ENCODE peak calls at places on chromosomes 13 and 19, in four cellular contexts. One of them, this sample, is unnamed.

GRCh38 chr19:288911-289310 is 2.3 kb downstream of the PLPP2 start:
- DNase-seq in iris pigment epithelial cell: no peak
- DNase-seq in stromal cell of bone marrow: no peak
- DNase-seq in Right ventricle myocardium inferior: peak; percentile 66
- DNase-seq in this sample: peak; percentile 25

GRCh38 chr13:51002736-51003135 is 93.1 kb downstream of the RNASEH2B start:
- DNase-seq in iris pigment epithelial cell: no peak
- DNase-seq in stromal cell of bone marrow: no peak
- DNase-seq in Right ventricle myocardium inferior: no peak
- DNase-seq in this sample: no peak

GRCh38 chr19:37817180-37817911 is 38.0 kb upstream of the ZNF573 start:
- DNase-seq in iris pigment epithelial cell: peak; percentile 57
- DNase-seq in stromal cell of bone marrow: peak; percentile 9
- DNase-seq in Right ventricle myocardium inferior: peak; percentile 90
- DNase-seq in this sample: peak; percentile 33

GRCh38 chr19:31648347-31648746 is 299.1 kb upstream of the TSHZ3 start:
- DNase-seq in iris pigment epithelial cell: peak; percentile 1
- DNase-seq in stromal cell of bone marrow: no peak
- DNase-seq in Right ventricle myocardium inferior: no peak
- DNase-seq in this sample: no peak

GRCh38 chr13:19794552-19795143 is 11.9 kb upstream of the PSPC1 start:
- DNase-seq in iris pigment epithelial cell: no peak
- DNase-seq in stromal cell of bone marrow: no peak
- DNase-seq in Right ventricle myocardium inferior: no peak
- DNase-seq in this sample: no peak

GRCh38 chr13:26784704-26785639 is 24.4 kb upstream of the GPR12 start:
- DNase-seq in iris pigment epithelial cell: no peak
- DNase-seq in stromal cell of bone marrow: no peak
- DNase-seq in Right ventricle myocardium inferior: no peak
- DNase-seq in this sample: no peak

GRCh38 chr19:3353493-3353892 is 12.9 kb upstream of the NFIC start:
- DNase-seq in iris pigment epithelial cell: no peak
- DNase-seq in stromal cell of bone marrow: no peak
- DNase-seq in Right ventricle myocardium inferior: no peak
- DNase-seq in this sample: no peak

GRCh38 chr19:51726049-51726448 is 2.3 kb upstream of the HAS1 start:
- DNase-seq in iris pigment epithelial cell: peak; percentile 80
- DNase-seq in stromal cell of bone marrow: peak; percentile 94
- DNase-seq in Right ventricle myocardium inferior: peak; percentile 73
- DNase-seq in this sample: no peak

GRCh38 chr13:36454121-36454520 is 21.8 kb downstream of the CCNA1 start:
- DNase-seq in iris pigment epithelial cell: no peak
- DNase-seq in stromal cell of bone marrow: no peak
- DNase-seq in Right ventricle myocardium inferior: no peak
- DNase-seq in this sample: no peak

GRCh38 chr13:80716610-80717081 is 375.7 kb upstream of the SPRY2 start:
- DNase-seq in iris pigment epithelial cell: peak; percentile 64
- DNase-seq in stromal cell of bone marrow: no peak
- DNase-seq in Right ventricle myocardium inferior: peak; percentile 55
- DNase-seq in this sample: no peak

GRCh38 chr13:113616991-113617749 is 32.6 kb downstream of the TFDP1 start:
- DNase-seq in iris pigment epithelial cell: peak; percentile 79
- DNase-seq in stromal cell of bone marrow: no peak
- DNase-seq in Right ventricle myocardium inferior: peak; percentile 45
- DNase-seq in this sample: peak; percentile 44

GRCh38 chr19:7789447-7789846 is 26.4 kb downstream of the CLEC4M start:
- DNase-seq in iris pigment epithelial cell: no peak
- DNase-seq in stromal cell of bone marrow: no peak
- DNase-seq in Right ventricle myocardium inferior: no peak
- DNase-seq in this sample: no peak

GRCh38 chr13:97491452-97491851 is 57.5 kb downstream of the RAP2A start:
- DNase-seq in iris pigment epithelial cell: no peak
- DNase-seq in stromal cell of bone marrow: no peak
- DNase-seq in Right ventricle myocardium inferior: no peak
- DNase-seq in this sample: no peak

GRCh38 chr13:79874396-79875360 is 393.7 kb downstream of the NDFIP2 start:
- DNase-seq in iris pigment epithelial cell: peak; percentile 67
- DNase-seq in stromal cell of bone marrow: no peak
- DNase-seq in Right ventricle myocardium inferior: no peak
- DNase-seq in this sample: no peak

GRCh38 chr19:20124879-20125278 is 42.1 kb upstream of the ZNF486 start:
- DNase-seq in iris pigment epithelial cell: no peak
- DNase-seq in stromal cell of bone marrow: no peak
- DNase-seq in Right ventricle myocardium inferior: no peak
- DNase-seq in this sample: no peak

GRCh38 chr13:46552302-46552680 is 679 bp upstream of the LRCH1 start:
- DNase-seq in iris pigment epithelial cell: no peak
- DNase-seq in stromal cell of bone marrow: no peak
- DNase-seq in Right ventricle myocardium inferior: no peak
- DNase-seq in this sample: peak; percentile 34

GRCh38 chr13:110538632-110539031 is 22.9 kb downstream of the RAB20 start:
- DNase-seq in iris pigment epithelial cell: no peak
- DNase-seq in stromal cell of bone marrow: no peak
- DNase-seq in Right ventricle myocardium inferior: no peak
- DNase-seq in this sample: no peak

GRCh38 chr13:34469212-34469983 is 472.7 kb upstream of the NBEA start:
- DNase-seq in iris pigment epithelial cell: peak; percentile 7
- DNase-seq in stromal cell of bone marrow: no peak
- DNase-seq in Right ventricle myocardium inferior: no peak
- DNase-seq in this sample: no peak

GRCh38 chr19:53942001-53942786 is 20.5 kb upstream of the CACNG8 start:
- DNase-seq in iris pigment epithelial cell: peak; percentile 45
- DNase-seq in stromal cell of bone marrow: no peak
- DNase-seq in Right ventricle myocardium inferior: no peak
- DNase-seq in this sample: no peak

GRCh38 chr19:18208098-18208951 is 4.5 kb upstream of the RAB3A start:
- DNase-seq in iris pigment epithelial cell: peak; percentile 70
- DNase-seq in stromal cell of bone marrow: peak; percentile 74
- DNase-seq in Right ventricle myocardium inferior: no peak
- DNase-seq in this sample: no peak

GRCh38 chr13:20430296-20430695 is 95.4 kb downstream of the CRYL1 start:
- DNase-seq in iris pigment epithelial cell: no peak
- DNase-seq in stromal cell of bone marrow: no peak
- DNase-seq in Right ventricle myocardium inferior: no peak
- DNase-seq in this sample: no peak

GRCh38 chr13:26618726-26619125 is 61.2 kb downstream of the WASF3 start:
- DNase-seq in iris pigment epithelial cell: no peak
- DNase-seq in stromal cell of bone marrow: no peak
- DNase-seq in Right ventricle myocardium inferior: no peak
- DNase-seq in this sample: no peak

GRCh38 chr19:48806818-48807589 is 3.8 kb downstream of the BCAT2 start:
- DNase-seq in iris pigment epithelial cell: no peak
- DNase-seq in stromal cell of bone marrow: no peak
- DNase-seq in Right ventricle myocardium inferior: no peak
- DNase-seq in this sample: no peak

GRCh38 chr19:11381535-11382369 is 2.4 kb downstream of the EPOR start:
- DNase-seq in iris pigment epithelial cell: peak; percentile 95
- DNase-seq in stromal cell of bone marrow: peak; percentile 40
- DNase-seq in Right ventricle myocardium inferior: peak; percentile 85
- DNase-seq in this sample: peak; percentile 68

GRCh38 chr19:45879971-45880370 is 6.0 kb downstream of the IRF2BP1 start:
- DNase-seq in iris pigment epithelial cell: no peak
- DNase-seq in stromal cell of bone marrow: no peak
- DNase-seq in Right ventricle myocardium inferior: no peak
- DNase-seq in this sample: no peak

GRCh38 chr19:8501547-8501946 is 893 bp downstream of the PRAM1 start:
- DNase-seq in iris pigment epithelial cell: no peak
- DNase-seq in stromal cell of bone marrow: no peak
- DNase-seq in Right ventricle myocardium inferior: no peak
- DNase-seq in this sample: no peak

GRCh38 chr19:55101261-55101660 is 16.2 kb downstream of the PPP1R12C start:
- DNase-seq in iris pigment epithelial cell: no peak
- DNase-seq in stromal cell of bone marrow: no peak
- DNase-seq in Right ventricle myocardium inferior: no peak
- DNase-seq in this sample: no peak

GRCh38 chr13:98775844-98776598 is 23.5 kb upstream of the SLC15A1 start:
- DNase-seq in iris pigment epithelial cell: peak; percentile 93
- DNase-seq in stromal cell of bone marrow: no peak
- DNase-seq in Right ventricle myocardium inferior: peak; percentile 63
- DNase-seq in this sample: peak; percentile 37

GRCh38 chr13:98839826-98840769 is 87.6 kb upstream of the SLC15A1 start:
- DNase-seq in iris pigment epithelial cell: peak; percentile 56
- DNase-seq in stromal cell of bone marrow: no peak
- DNase-seq in Right ventricle myocardium inferior: peak; percentile 80
- DNase-seq in this sample: peak; percentile 62